ENCODE peak calls at places on chromosomes 3 and 15, in five cellular contexts. Q is Caco-2; D is psoas muscle; A is CD4-positive, alpha-beta T cell; P is WERI-Rb-1. S is an unnamed sample.

GRCh38 chr3:193868590-193868989 is 267.4 kb upstream of the HES1 start:
- DNase-seq in Q (no peak), D (no peak), A (no peak), P (no peak), S (no peak)

GRCh38 chr15:90233701-90234518 is at the start of the genes CIB1 and GDPGP1:
- DNase-seq in Q (peak), D (peak), A (peak), P (peak), S (peak)

GRCh38 chr3:43870110-43870509 is 179.4 kb downstream of the ABHD5 start:
- DNase-seq in Q (no peak), D (no peak), A (no peak), P (no peak), S (no peak)

GRCh38 chr3:37686225-37686624 is 175.5 kb upstream of the CTDSPL start:
- DNase-seq in Q (peak), D (no peak), A (no peak), P (peak), S (peak)

GRCh38 chr3:45635475-45636256 is 41.1 kb downstream of the LIMD1 start:
- DNase-seq in Q (peak), D (no peak), A (no peak), P (no peak), S (no peak)

GRCh38 chr3:126357299-126358037 is at the start of gene KLF15:
- DNase-seq in Q (peak), D (peak), A (peak), P (peak), S (peak)

GRCh38 chr3:170353485-170353884 is 4.0 kb upstream of the SKIL start:
- DNase-seq in Q (no peak), D (no peak), A (no peak), P (no peak), S (no peak)

GRCh38 chr3:169812844-169813677 is at the start of the genes LRRC34 and LRRIQ4:
- DNase-seq in Q (no peak), D (peak), A (peak), P (peak), S (peak)

GRCh38 chr3:64824281-64824980 is 136.6 kb upstream of the ADAMTS9 start:
- DNase-seq in Q (no peak), D (no peak), A (no peak), P (no peak), S (no peak)

GRCh38 chr3:12239301-12239700 is 49.6 kb upstream of the PPARG start:
- DNase-seq in Q (no peak), D (peak), A (no peak), P (no peak), S (no peak)

GRCh38 chr3:29379097-29379496 is 98.2 kb downstream of the RBMS3 start:
- DNase-seq in Q (no peak), D (no peak), A (no peak), P (no peak), S (no peak)

GRCh38 chr3:183825380-183826161 is at the start of gene MAP6D1:
- DNase-seq in Q (peak), D (peak), A (no peak), P (peak), S (peak)

GRCh38 chr15:75551076-75551475 is 28.0 kb downstream of the PTPN9 start:
- DNase-seq in Q (no peak), D (no peak), A (no peak), P (no peak), S (no peak)

GRCh38 chr3:188088948-188089685 is 64.8 kb upstream of the LPP start:
- DNase-seq in Q (no peak), D (no peak), A (no peak), P (no peak), S (no peak)
- TF ChIP-seq CTCF in Q (no peak), D (no peak), A (no peak), P (no peak), S (no peak)

GRCh38 chr3:4334548-4334947 is 31.4 kb downstream of the SETMAR start:
- DNase-seq in Q (no peak), D (no peak), A (no peak), P (no peak), S (no peak)
- TF ChIP-seq CTCF in Q (no peak), D (no peak), A (no peak), P (peak), S (peak)

DNA sequence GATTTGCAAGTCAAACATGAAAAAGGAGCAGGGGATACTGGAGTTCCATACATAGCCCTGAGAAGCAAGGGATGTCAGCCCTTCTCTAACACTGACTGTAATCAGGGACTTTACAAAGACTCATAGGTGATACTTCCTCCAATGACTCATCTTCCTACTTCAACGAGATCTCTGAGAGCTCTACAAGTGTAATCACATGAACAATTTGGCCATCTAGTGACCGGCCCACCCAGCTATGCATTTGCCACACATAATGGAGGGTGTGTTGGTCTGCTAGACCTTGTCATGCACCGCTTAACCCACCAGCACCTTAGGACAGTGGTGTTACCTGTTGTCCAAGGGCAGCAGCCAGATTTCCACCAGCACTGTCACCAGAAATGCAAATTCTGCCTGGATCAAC is 75.3 kb downstream of the NCEH1 start:
- DNase-seq in Q (no peak), D (no peak), A (no peak), P (no peak), S (no peak)
- TF ChIP-seq CTCF in Q (no peak), D (no peak), A (no peak), P (no peak), S (no peak)

GRCh38 chr3:16419640-16420039 is 93.9 kb downstream of the RFTN1 start:
- DNase-seq in Q (no peak), D (no peak), A (no peak), P (no peak), S (no peak)

GRCh38 chr3:16423298-16423697 is 90.2 kb downstream of the RFTN1 start:
- DNase-seq in Q (no peak), D (no peak), A (no peak), P (no peak), S (no peak)

GRCh38 chr3:16412192-16412808 is 101.2 kb downstream of the RFTN1 start:
- DNase-seq in Q (no peak), D (no peak), A (no peak), P (peak), S (no peak)

GRCh38 chr3:16415911-16416310 is 97.6 kb downstream of the RFTN1 start:
- DNase-seq in Q (no peak), D (no peak), A (no peak), P (no peak), S (no peak)

DNA sequence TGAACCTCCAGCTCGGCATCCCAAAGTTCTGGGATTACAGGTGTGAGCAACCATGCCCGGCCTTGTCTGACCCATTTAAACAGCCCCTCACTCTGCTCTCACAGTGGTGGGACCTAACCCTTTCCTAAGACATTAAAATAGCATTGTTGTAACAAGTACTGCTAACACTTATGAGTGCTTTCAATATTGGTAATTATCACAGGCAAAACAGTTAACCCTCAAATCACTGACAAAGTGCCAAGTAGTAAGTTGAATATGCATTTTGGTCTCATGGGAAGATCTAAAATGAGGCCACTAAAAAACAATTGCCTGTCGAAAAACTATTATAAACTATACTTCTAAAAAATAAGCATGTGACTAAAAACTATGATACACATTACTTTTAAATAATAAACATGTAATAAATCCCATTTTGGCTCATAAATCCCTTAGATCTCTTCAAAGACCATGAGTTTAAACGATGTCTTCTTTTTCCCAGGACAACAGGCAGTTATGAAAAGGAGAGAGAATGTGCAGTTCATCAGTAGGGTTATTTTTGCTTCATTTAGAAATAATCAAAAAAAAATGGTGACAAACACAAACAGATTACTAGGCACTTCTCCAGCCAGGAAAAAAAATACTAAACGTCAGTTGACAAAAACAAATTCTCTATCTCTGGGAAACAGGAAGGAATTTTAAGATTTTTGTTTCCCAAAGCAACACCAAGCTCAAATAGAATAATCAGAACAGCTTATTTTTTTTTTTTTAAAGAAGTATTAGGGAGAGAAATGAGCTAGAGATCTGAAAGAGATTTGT is 95.4 kb downstream of the RFTN1 start:
- DNase-seq in Q (no peak), D (no peak), A (no peak), P (no peak), S (no peak)
- TF ChIP-seq CTCF in Q (no peak), D (no peak), A (no peak), P (no peak), S (no peak)

DNA sequence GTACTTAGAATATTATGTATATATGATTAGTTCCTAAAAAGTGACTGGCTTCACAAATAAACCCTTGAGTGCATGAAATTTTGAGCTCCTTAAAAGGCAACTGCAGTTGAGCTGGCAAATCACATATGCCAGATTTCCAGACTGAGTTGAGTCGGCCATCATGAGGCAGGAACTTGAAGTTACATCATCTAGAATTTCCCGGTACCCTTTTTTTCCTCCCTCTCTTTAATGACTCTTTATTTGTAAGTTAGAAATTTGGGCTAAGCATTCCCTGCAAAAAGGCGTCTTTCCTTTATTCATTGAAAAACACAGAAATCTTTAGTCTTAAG is 162.6 kb downstream of the FNDC3B start:
- DNase-seq in Q (no peak), D (no peak), A (no peak), P (no peak), S (no peak)
- TF ChIP-seq CTCF in Q (no peak), D (no peak), A (no peak), P (no peak), S (no peak)

GRCh38 chr3:86978111-86978528 is 12.8 kb downstream of the VGLL3 start:
- DNase-seq in Q (no peak), D (peak), A (no peak), P (no peak), S (no peak)
- TF ChIP-seq CTCF in Q (no peak), D (no peak), A (no peak), P (no peak), S (no peak)

S was measured in glutamatergic neuron.